ENCODE peak calls at places on chromosomes 16 and 17, in nine cellular contexts. One of them, this sample, is unnamed. For H3K36me3 and H3K9me3, the result is how much of the 10 kb centered on the place peaks cover.

GRCh38 chr16:72530434-72530833 is 358.5 kb upstream of the PMFBP1 start:
- DNase-seq in ovary: no peak
- DNase-seq in Karpas-422: peak
- DNase-seq in stomach: no peak
- DNase-seq in hepatocyte: no peak
- DNase-seq in OCI-LY7: no peak
- DNase-seq in sigmoid colon: no peak
- DNase-seq in breast epithelium: no peak
- DNase-seq in IMR-90: peak
- DNase-seq in this sample: no peak

GRCh38 chr16:86375370-86375769 is 135.0 kb upstream of the FOXF1 start:
- DNase-seq in hepatocyte: no peak
- DNase-seq in breast epithelium: no peak
- DNase-seq in IMR-90: peak
- DNase-seq in ovary: no peak
- DNase-seq in OCI-LY7: no peak
- DNase-seq in sigmoid colon: no peak
- DNase-seq in Karpas-422: no peak
- DNase-seq in stomach: no peak
- DNase-seq in this sample: no peak

GRCh38 chr17:2796164-2797140 is at the start of gene RAP1GAP2:
- DNase-seq in sigmoid colon: peak
- DNase-seq in OCI-LY7: no peak
- DNase-seq in ovary: no peak
- DNase-seq in Karpas-422: no peak
- DNase-seq in stomach: peak
- DNase-seq in IMR-90: no peak
- DNase-seq in hepatocyte: no peak
- DNase-seq in breast epithelium: peak
- DNase-seq in this sample: peak

GRCh38 chr17:11300738-11301137 is 59.7 kb downstream of the SHISA6 start:
- DNase-seq in stomach: no peak
- DNase-seq in breast epithelium: no peak
- DNase-seq in OCI-LY7: no peak
- DNase-seq in sigmoid colon: no peak
- DNase-seq in hepatocyte: no peak
- DNase-seq in ovary: no peak
- DNase-seq in IMR-90: no peak
- DNase-seq in Karpas-422: no peak
- DNase-seq in this sample: no peak

GRCh38 chr17:9228408-9229159 is 207.3 kb downstream of the NTN1 start:
- DNase-seq in Karpas-422: no peak
- DNase-seq in IMR-90: peak
- DNase-seq in ovary: no peak
- DNase-seq in breast epithelium: no peak
- DNase-seq in OCI-LY7: no peak
- DNase-seq in hepatocyte: peak
- DNase-seq in sigmoid colon: no peak
- DNase-seq in stomach: no peak
- DNase-seq in this sample: no peak

GRCh38 chr17:39402890-39403605 is 1.6 kb upstream of the FBXL20 start:
- DNase-seq in hepatocyte: no peak
- DNase-seq in stomach: no peak
- DNase-seq in IMR-90: no peak
- DNase-seq in breast epithelium: no peak
- DNase-seq in ovary: peak
- DNase-seq in Karpas-422: no peak
- DNase-seq in OCI-LY7: no peak
- DNase-seq in sigmoid colon: no peak
- DNase-seq in this sample: no peak

GRCh38 chr17:17358060-17358751 is 55.0 kb downstream of the NT5M start:
- DNase-seq in OCI-LY7: no peak
- DNase-seq in hepatocyte: no peak
- DNase-seq in stomach: no peak
- DNase-seq in IMR-90: no peak
- DNase-seq in Karpas-422: no peak
- DNase-seq in breast epithelium: no peak
- DNase-seq in sigmoid colon: no peak
- DNase-seq in ovary: no peak
- DNase-seq in this sample: no peak

GRCh38 chr17:31357831-31358400 is 33.6 kb upstream of the RAB11FIP4 start:
- DNase-seq in stomach: no peak
- DNase-seq in sigmoid colon: no peak
- DNase-seq in OCI-LY7: no peak
- DNase-seq in IMR-90: peak
- DNase-seq in ovary: no peak
- DNase-seq in breast epithelium: no peak
- DNase-seq in hepatocyte: no peak
- DNase-seq in Karpas-422: no peak
- DNase-seq in this sample: no peak

GRCh38 chr16:73339821-73340220 is 291.9 kb upstream of the ZFHX3 start:
- DNase-seq in ovary: no peak
- DNase-seq in sigmoid colon: no peak
- DNase-seq in breast epithelium: no peak
- DNase-seq in stomach: no peak
- DNase-seq in hepatocyte: no peak
- DNase-seq in IMR-90: no peak
- DNase-seq in Karpas-422: no peak
- DNase-seq in OCI-LY7: no peak
- DNase-seq in this sample: no peak

GRCh38 chr17:79949646-79950292 is 85.9 kb downstream of the TBC1D16 start:
- DNase-seq in sigmoid colon: peak
- DNase-seq in breast epithelium: no peak
- DNase-seq in Karpas-422: no peak
- DNase-seq in stomach: no peak
- DNase-seq in IMR-90: no peak
- DNase-seq in ovary: peak
- DNase-seq in hepatocyte: peak
- DNase-seq in OCI-LY7: no peak
- DNase-seq in this sample: no peak

GRCh38 chr16:67200491-67200890 is 1.6 kb downstream of the ELMO3 start:
- DNase-seq in OCI-LY7: no peak
- DNase-seq in IMR-90: no peak
- DNase-seq in hepatocyte: no peak
- DNase-seq in sigmoid colon: no peak
- DNase-seq in stomach: no peak
- DNase-seq in breast epithelium: no peak
- DNase-seq in ovary: no peak
- DNase-seq in Karpas-422: no peak
- DNase-seq in this sample: no peak

GRCh38 chr16:67204076-67204475 is 5.1 kb downstream of the ELMO3 start:
- DNase-seq in stomach: no peak
- DNase-seq in sigmoid colon: no peak
- DNase-seq in breast epithelium: no peak
- DNase-seq in OCI-LY7: no peak
- DNase-seq in IMR-90: no peak
- DNase-seq in hepatocyte: no peak
- DNase-seq in Karpas-422: no peak
- DNase-seq in ovary: no peak
- DNase-seq in this sample: no peak

GRCh38 chr16:67202426-67202825 is 3.5 kb downstream of the ELMO3 start:
- DNase-seq in breast epithelium: no peak
- DNase-seq in Karpas-422: no peak
- DNase-seq in ovary: no peak
- DNase-seq in sigmoid colon: no peak
- DNase-seq in IMR-90: no peak
- DNase-seq in stomach: no peak
- DNase-seq in hepatocyte: no peak
- DNase-seq in OCI-LY7: no peak
- DNase-seq in this sample: no peak

GRCh38 chr16:67201411-67202345 is 2.7 kb downstream of the ELMO3 start:
- DNase-seq in stomach: no peak
- DNase-seq in sigmoid colon: no peak
- DNase-seq in IMR-90: no peak
- DNase-seq in Karpas-422: no peak
- DNase-seq in OCI-LY7: no peak
- DNase-seq in ovary: no peak
- DNase-seq in hepatocyte: no peak
- DNase-seq in breast epithelium: no peak
- DNase-seq in this sample: no peak

DNA sequence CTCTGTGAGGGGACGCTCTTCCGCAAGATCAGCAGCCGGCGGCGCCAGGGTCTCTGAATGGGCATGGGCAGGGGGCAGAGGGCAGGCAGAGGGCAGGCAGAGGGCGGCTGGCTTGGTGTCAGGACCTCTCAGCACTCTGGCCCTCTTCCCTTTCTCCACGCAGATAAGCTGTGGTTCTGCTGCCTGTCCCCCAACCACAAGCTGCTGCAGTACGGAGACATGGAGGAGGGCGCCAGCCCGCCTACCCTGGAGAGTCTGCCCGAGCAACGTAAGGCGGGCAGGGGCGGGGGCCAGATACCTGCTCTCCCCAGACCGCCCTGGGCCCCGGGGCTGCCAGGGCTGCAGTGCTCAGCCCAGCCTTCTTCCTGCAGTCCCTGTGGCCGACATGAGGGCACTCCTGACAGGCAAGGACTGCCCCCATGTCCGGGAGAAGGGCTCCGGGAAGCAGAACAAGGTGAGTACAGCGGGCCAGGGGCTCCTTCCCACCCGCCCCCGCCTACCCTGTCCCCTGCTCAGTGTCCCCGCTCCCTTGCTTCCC is 4.1 kb downstream of the ELMO3 start:
- DNase-seq in hepatocyte: no peak
- DNase-seq in IMR-90: no peak
- DNase-seq in Karpas-422: no peak
- DNase-seq in OCI-LY7: no peak
- DNase-seq in breast epithelium: no peak
- DNase-seq in ovary: no peak
- DNase-seq in stomach: no peak
- DNase-seq in sigmoid colon: no peak
- DNase-seq in this sample: no peak
- H3K36me3 ChIP-seq in hepatocyte: under half
- H3K36me3 ChIP-seq in IMR-90: under half
- H3K36me3 ChIP-seq in Karpas-422: under half
- H3K36me3 ChIP-seq in OCI-LY7: half or more
- H3K36me3 ChIP-seq in breast epithelium: under half
- H3K36me3 ChIP-seq in ovary: under half
- H3K36me3 ChIP-seq in stomach: half or more
- H3K36me3 ChIP-seq in sigmoid colon: under half
- H3K36me3 ChIP-seq in this sample: under half

GRCh38 chr16:68713430-68713829 is 23.7 kb upstream of the CDH1 start:
- DNase-seq in breast epithelium: no peak
- DNase-seq in sigmoid colon: no peak
- DNase-seq in IMR-90: no peak
- DNase-seq in hepatocyte: no peak
- DNase-seq in Karpas-422: no peak
- DNase-seq in stomach: no peak
- DNase-seq in ovary: no peak
- DNase-seq in OCI-LY7: no peak
- DNase-seq in this sample: no peak

GRCh38 chr16:68718596-68718995 is 18.5 kb upstream of the CDH1 start:
- DNase-seq in hepatocyte: no peak
- DNase-seq in ovary: no peak
- DNase-seq in Karpas-422: no peak
- DNase-seq in stomach: no peak
- DNase-seq in OCI-LY7: no peak
- DNase-seq in breast epithelium: no peak
- DNase-seq in IMR-90: no peak
- DNase-seq in sigmoid colon: no peak
- DNase-seq in this sample: no peak

GRCh38 chr16:68717684-68718083 is 19.4 kb upstream of the CDH1 start:
- DNase-seq in breast epithelium: no peak
- DNase-seq in stomach: no peak
- DNase-seq in hepatocyte: no peak
- DNase-seq in sigmoid colon: no peak
- DNase-seq in ovary: no peak
- DNase-seq in Karpas-422: no peak
- DNase-seq in OCI-LY7: no peak
- DNase-seq in IMR-90: no peak
- DNase-seq in this sample: no peak

GRCh38 chr16:68711421-68712139 is 25.5 kb upstream of the CDH1 start:
- DNase-seq in breast epithelium: no peak
- DNase-seq in IMR-90: no peak
- DNase-seq in ovary: no peak
- DNase-seq in hepatocyte: no peak
- DNase-seq in OCI-LY7: no peak
- DNase-seq in stomach: no peak
- DNase-seq in sigmoid colon: no peak
- DNase-seq in Karpas-422: no peak
- DNase-seq in this sample: no peak

DNA sequence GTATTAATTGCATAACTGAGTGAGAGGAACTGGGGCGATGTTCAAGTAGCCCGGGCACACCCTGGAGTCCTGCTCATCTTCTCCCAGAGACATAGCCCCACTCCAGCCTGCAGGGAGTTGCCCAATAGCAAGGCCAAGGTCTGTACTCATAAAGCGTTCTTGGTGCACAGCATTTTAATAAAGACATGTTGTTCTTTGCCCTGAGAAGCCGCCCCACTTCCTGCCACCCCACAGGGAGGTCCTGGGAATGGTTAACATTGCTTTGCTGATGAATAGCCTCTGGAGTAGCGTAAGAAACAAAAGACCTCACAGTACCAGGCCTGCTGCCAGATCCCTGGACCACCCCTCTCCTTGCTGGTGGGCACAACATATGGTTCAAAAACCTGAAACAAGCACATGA is 21.6 kb upstream of the CDH1 start:
- DNase-seq in Karpas-422: no peak
- DNase-seq in hepatocyte: peak
- DNase-seq in sigmoid colon: no peak
- DNase-seq in breast epithelium: no peak
- DNase-seq in OCI-LY7: no peak
- DNase-seq in IMR-90: no peak
- DNase-seq in ovary: no peak
- DNase-seq in stomach: no peak
- DNase-seq in this sample: peak
- H3K9me3 ChIP-seq in Karpas-422: under half
- H3K9me3 ChIP-seq in hepatocyte: under half
- H3K9me3 ChIP-seq in sigmoid colon: under half
- H3K9me3 ChIP-seq in breast epithelium: under half
- H3K9me3 ChIP-seq in OCI-LY7: under half
- H3K9me3 ChIP-seq in IMR-90: under half
- H3K9me3 ChIP-seq in ovary: under half
- H3K9me3 ChIP-seq in stomach: under half
- H3K9me3 ChIP-seq in this sample: under half

GRCh38 chr16:54929090-54930033 is 1.3 kb upstream of the IRX5 start:
- DNase-seq in ovary: peak
- DNase-seq in OCI-LY7: peak
- DNase-seq in IMR-90: peak
- DNase-seq in hepatocyte: peak
- DNase-seq in sigmoid colon: peak
- DNase-seq in stomach: peak
- DNase-seq in breast epithelium: peak
- DNase-seq in Karpas-422: peak
- DNase-seq in this sample: peak
- H3K27ac ChIP-seq in ovary: peak
- H3K27ac ChIP-seq in OCI-LY7: peak
- H3K27ac ChIP-seq in IMR-90: no peak
- H3K27ac ChIP-seq in hepatocyte: peak
- H3K27ac ChIP-seq in sigmoid colon: peak
- H3K27ac ChIP-seq in stomach: peak
- H3K27ac ChIP-seq in breast epithelium: peak
- H3K27ac ChIP-seq in Karpas-422: peak
- H3K27ac ChIP-seq in this sample: no peak

DNA sequence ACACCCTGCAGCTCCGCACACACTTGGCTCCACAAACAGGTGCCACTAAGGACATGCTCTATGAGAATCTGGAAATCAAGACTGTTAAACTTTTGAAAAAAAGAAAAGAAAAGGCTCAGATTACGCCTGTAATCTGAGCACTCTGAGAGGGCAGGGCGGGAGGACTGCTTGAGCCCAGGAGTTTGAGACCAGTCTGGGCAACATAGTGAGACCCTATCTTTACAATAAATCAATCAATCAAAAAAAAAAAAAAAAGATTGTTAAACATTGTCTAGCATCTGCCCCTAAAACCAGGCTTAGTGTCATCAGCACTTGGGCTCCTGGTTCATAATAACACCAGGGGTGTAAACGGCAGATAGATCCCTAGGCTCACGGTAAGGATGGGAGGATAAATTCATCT is 37.5 kb upstream of the FAAP100 start:
- DNase-seq in Karpas-422: no peak
- DNase-seq in stomach: no peak
- DNase-seq in ovary: no peak
- DNase-seq in IMR-90: no peak
- DNase-seq in breast epithelium: no peak
- DNase-seq in hepatocyte: no peak
- DNase-seq in OCI-LY7: no peak
- DNase-seq in sigmoid colon: no peak
- DNase-seq in this sample: no peak
- H3K36me3 ChIP-seq in Karpas-422: under half
- H3K36me3 ChIP-seq in stomach: half or more
- H3K36me3 ChIP-seq in ovary: under half
- H3K36me3 ChIP-seq in IMR-90: half or more
- H3K36me3 ChIP-seq in breast epithelium: under half
- H3K36me3 ChIP-seq in hepatocyte: under half
- H3K36me3 ChIP-seq in OCI-LY7: half or more
- H3K36me3 ChIP-seq in sigmoid colon: half or more
- H3K36me3 ChIP-seq in this sample: under half

This sample was measured in small intestine.